ENCODE peak calls at places on chromosomes 16 and 17, in four cellular contexts. G is tibial artery, S is GM06990, U is GM13977. O is an unnamed sample.

GRCh38 chr17:17300624-17301568 is 2.3 kb upstream of the NT5M start:
- DNase-seq in G (peak), S (peak), U (peak), O (peak)

GRCh38 chr16:64184156-64184555 is 937.7 kb downstream of the CDH11 start:
- DNase-seq in G (no peak), S (no peak), U (no peak), O (no peak)

GRCh38 chr16:59634951-59635350 is 900.8 kb upstream of the GOT2 start:
- DNase-seq in G (no peak), S (no peak), U (no peak), O (no peak)

GRCh38 chr17:72702136-72702735 is 390.3 kb downstream of the SLC39A11 start:
- DNase-seq in G (no peak), S (no peak), U (no peak), O (no peak)

GRCh38 chr17:77527836-77528505 is 387.2 kb downstream of the SEC14L1 start:
- DNase-seq in G (peak), S (no peak), U (no peak), O (no peak)

GRCh38 chr16:68843482-68844210 is at the start of gene TANGO6:
- DNase-seq in G (peak), S (peak), U (peak), O (peak)

GRCh38 chr16:50271148-50272041 is 5.0 kb downstream of the ADCY7 start:
- DNase-seq in G (peak), S (no peak), U (no peak), O (no peak)

GRCh38 chr16:12147681-12148479 is 171.3 kb downstream of the SNX29 start:
- DNase-seq in G (no peak), S (no peak), U (no peak), O (no peak)

GRCh38 chr17:19237389-19238166 is 412 bp downstream of the EPN2 start:
- DNase-seq in G (peak), S (peak), U (peak), O (peak)

GRCh38 chr17:34820166-34820920 is 140.9 kb downstream of the CCT6B start:
- DNase-seq in G (no peak), S (no peak), U (no peak), O (no peak)

DNA sequence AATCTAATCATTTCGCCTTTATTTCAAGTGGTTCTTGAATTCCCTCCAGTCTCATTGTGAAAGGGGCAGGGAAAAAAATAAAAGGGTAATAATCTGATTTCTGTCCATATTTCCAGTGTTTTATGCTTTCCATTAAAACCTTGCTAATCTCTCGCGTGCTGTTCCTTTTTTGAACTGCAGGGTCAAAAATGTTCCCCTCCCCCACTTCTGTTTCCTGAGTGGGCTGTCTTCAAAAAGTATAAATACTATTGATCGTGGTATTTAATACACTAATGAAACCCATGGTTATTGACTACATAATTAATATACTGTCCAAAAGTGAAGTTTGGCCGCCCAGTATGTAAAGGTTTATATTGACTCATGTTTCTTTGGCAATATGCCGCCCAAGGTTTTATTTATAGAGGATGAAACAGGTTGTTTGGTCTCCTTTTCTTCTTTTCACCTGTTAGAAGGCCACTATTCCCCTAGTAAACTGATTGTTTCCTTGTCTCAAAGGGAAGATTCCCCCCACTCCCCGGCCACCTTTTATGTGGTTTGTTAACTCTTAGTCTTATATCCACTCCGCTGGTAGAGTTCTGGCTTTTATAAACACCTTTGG is 69.7 kb downstream of the RPA1 start:
- DNase-seq in G (no peak), S (no peak), U (no peak), O (no peak)
- TF ChIP-seq CTCF in G (peak), S (no peak), U (no peak), O (no peak)

GRCh38 chr17:36812762-36813161 is 124.5 kb upstream of the LHX1 start:
- DNase-seq in G (no peak), S (no peak), U (no peak), O (no peak)

GRCh38 chr17:36814958-36815357 is 122.3 kb upstream of the LHX1 start:
- DNase-seq in G (peak), S (no peak), U (no peak), O (peak)

GRCh38 chr17:36816214-36816613 is 121.1 kb upstream of the LHX1 start:
- DNase-seq in G (peak), S (no peak), U (no peak), O (peak)

GRCh38 chr17:36813957-36814356 is 123.3 kb upstream of the LHX1 start:
- DNase-seq in G (no peak), S (no peak), U (no peak), O (no peak)

DNA sequence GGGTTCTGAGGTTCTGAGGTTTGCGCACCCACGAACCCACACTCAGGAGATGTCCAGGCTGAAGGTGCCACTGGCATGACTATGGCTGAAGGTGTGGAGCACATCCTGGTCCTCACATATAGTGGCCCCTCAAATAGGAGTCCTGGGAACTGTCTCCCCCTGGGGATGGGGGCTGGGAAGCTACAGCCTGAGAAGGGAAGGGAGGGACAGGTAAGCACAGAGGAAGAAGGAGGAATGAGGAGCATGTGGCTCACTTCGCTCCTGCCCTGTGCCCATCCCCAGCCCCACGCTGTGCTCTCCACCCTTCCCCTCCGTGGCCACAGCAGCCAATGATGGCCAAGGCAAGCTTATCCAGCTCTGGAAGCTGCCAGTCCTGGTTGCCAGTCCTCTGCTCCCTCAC is 123.9 kb upstream of the LHX1 start:
- DNase-seq in G (no peak), S (no peak), U (no peak), O (no peak)
- TF ChIP-seq CTCF in G (no peak), S (no peak), U (no peak), O (no peak)

DNA sequence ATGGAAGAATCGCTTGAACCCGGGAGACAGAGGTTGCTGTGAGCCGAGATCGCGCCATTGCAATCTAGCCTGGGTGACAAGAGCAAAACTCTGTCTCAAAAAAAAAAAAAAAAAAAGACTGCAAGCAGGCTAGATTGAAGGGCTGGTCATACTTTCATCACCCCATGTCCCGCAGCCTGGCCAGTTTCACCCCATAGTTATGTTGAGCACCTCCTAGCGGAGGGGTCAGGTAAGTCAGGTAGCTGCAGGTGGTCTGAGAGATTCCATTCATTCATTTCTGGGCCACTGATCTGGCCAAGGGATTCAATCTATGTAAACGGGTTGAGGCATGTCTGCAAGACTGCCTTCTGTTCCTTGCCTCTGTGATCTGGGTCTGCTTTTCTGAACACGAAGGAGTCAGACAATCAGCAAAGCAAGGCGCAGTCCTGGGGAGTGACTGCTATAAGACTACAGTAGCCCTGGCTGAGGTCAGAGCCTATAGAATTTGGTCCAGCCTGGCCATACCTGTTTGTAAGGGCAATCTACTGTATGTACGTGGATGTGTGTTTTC is 23.6 kb upstream of the BPTF start:
- DNase-seq in G (no peak), S (no peak), U (no peak), O (no peak)
- TF ChIP-seq CTCF in G (no peak), S (peak), U (peak), O (no peak)

DNA sequence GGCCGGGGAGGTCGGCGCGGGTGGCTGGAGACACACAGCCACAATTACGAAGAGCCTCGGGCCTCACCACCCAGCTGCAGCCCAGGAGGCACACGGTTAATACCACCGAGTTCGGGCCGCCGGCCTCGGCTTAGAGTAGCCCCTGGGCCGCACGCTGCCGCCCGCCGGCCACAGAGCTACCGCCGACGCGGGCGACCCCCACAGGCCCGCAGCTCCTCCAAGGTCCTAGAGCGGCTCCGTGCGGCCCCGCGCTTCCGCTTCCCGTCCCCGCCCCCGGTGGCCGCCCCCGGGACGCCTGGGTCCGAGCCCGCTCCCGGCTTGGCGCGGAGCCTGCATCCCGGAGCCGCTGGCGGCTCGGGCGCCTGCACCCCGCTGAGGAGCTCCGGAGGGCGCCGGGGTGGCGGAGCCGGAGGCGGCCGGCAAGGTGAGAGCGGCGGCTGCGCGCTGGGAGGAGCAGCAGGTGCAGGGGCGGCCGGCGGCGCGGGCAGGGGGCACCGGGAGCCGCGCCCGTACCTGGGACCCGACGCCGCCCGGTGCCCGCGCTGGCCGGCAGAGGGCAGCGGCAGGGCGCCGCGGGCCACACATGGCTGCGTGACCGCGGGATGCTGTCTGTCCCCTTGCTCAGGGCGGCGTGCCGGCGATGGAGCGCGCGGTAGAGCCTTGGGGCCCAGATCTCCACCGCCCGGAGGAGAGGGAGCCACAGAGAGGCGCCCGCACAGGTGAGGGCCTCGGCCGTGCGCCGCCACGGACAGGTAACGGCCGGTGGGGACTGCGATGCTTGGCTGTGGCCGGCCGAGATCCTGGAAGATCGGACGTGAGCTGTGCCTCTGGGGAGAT is at the start of gene ZNF48:
- DNase-seq in G (peak), S (peak), U (peak), O (peak)
- TF ChIP-seq CTCF in G (peak), S (no peak), U (peak), O (peak)

GRCh38 chr17:50621562-50621961 is 13.1 kb upstream of the ABCC3 start:
- DNase-seq in G (no peak), S (no peak), U (no peak), O (no peak)

GRCh38 chr17:50619489-50619888 is 15.2 kb upstream of the ABCC3 start:
- DNase-seq in G (no peak), S (no peak), U (no peak), O (no peak)

GRCh38 chr17:50620237-50620636 is 14.4 kb upstream of the ABCC3 start:
- DNase-seq in G (no peak), S (no peak), U (no peak), O (no peak)

GRCh38 chr17:50618941-50619340 is 15.7 kb upstream of the ABCC3 start:
- DNase-seq in G (no peak), S (no peak), U (no peak), O (no peak)

GRCh38 chr17:50620848-50621247 is 13.8 kb upstream of the ABCC3 start:
- DNase-seq in G (no peak), S (no peak), U (no peak), O (no peak)
- TF ChIP-seq CTCF in G (no peak), S (peak), U (no peak), O (no peak)

GRCh38 chr16:3866703-3867431 is 13.6 kb downstream of the CREBBP start:
- DNase-seq in G (no peak), S (no peak), U (no peak), O (no peak)
- TF ChIP-seq CTCF in G (no peak), S (no peak), U (no peak), O (no peak)

DNA sequence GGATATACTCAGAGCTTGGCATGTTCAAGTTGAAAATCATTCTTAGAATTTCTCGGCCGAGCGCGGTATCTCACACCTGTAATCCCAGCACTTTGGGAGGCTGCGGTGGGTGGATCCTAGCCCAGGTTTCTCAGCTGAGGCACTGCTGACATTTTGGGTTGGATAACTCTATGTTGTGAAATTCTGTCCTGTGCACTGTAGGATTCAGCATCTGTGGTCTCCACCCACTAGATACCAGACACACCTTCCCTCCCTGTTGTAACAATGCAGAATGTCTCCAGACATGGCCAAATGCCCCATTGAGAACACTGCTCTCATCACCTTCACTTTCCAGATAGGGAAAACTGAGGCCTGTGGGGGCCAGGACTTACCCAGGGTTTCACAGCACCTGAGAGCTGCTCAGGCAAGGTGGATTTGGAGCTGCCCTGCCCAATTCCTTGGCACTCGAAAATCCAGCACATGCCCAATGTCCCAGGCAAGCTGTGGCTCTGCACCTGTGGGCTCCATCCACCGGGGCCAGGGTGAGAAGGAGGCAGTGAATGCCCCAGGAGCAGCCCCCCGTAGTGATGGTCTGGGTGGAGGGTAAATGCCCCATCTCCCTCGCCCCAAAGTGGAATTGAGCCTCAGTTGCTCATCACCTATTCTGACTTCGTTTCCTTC is 20.1 kb upstream of the TVP23A start:
- DNase-seq in G (no peak), S (no peak), U (no peak), O (no peak)
- TF ChIP-seq CTCF in G (no peak), S (no peak), U (no peak), O (no peak)

DNA sequence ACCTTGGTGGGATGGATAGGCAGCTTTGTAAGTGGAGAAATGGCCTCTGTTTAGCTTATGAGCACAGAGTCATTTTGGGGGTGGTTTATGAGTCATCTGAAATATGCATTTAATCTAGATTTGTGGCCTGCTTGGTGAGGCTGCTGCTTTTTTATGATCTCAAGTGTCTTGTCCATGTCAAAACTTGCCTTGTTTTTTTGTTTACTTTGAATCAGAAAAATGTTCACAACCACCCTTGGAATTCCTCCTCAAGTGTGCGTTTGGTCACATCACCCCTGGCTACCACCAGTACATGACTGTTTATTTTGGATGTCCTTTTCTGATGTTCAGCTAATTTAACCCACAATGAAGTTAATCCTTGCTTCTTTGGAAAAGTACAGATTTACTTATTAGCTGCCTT is 64.6 kb downstream of the FTO start:
- DNase-seq in G (no peak), S (no peak), U (no peak), O (no peak)
- TF ChIP-seq CTCF in G (no peak), S (no peak), U (no peak), O (no peak)